ENCODE peak calls at places on chromosomes 2 and 18, in five cellular contexts. W, Z, A, X and L are unnamed samples.

GRCh38 chr2:46847185-46847710 is 68.4 kb downstream of the MCFD2 start:
- DNase-seq in W (peak), X (peak), A (peak), Z (no peak), L (peak)

GRCh38 chr2:8677646-8678592 is 3.9 kb upstream of the ID2 start:
- DNase-seq in X (peak), Z (peak), W (peak), A (peak), L (peak)

GRCh38 chr18:34222025-34222395 is 2.7 kb downstream of the NOL4 start:
- DNase-seq in Z (no peak), W (no peak), A (no peak), X (no peak), L (no peak)

GRCh38 chr18:45540146-45540545 is 75.1 kb upstream of the SLC14A2 start:
- DNase-seq in W (no peak), X (no peak), Z (no peak), A (no peak), L (no peak)

GRCh38 chr18:75172299-75173124 is 36.4 kb downstream of the PTGR3 start:
- DNase-seq in W (no peak), X (no peak), A (no peak), Z (no peak), L (no peak)

GRCh38 chr2:172248381-172249173 is 145.9 kb upstream of the DLX2 start:
- DNase-seq in W (no peak), Z (no peak), X (no peak), A (peak), L (no peak)

GRCh38 chr2:39570614-39571013 is 95.1 kb upstream of the TMEM178A start:
- DNase-seq in A (no peak), Z (no peak), X (no peak), W (no peak), L (no peak)

GRCh38 chr2:232432598-232433184 is 23.3 kb upstream of the ALPI start:
- DNase-seq in X (no peak), A (no peak), W (no peak), Z (no peak), L (no peak)

GRCh38 chr2:122988395-122989221 is 1036.5 kb upstream of the CNTNAP5 start:
- DNase-seq in X (no peak), Z (no peak), W (no peak), A (no peak), L (no peak)

GRCh38 chr2:127662937-127663565 is 12.3 kb downstream of the LIMS2 start:
- DNase-seq in W (no peak), X (peak), Z (no peak), A (no peak), L (no peak)

GRCh38 chr2:70643715-70644114 is 90.1 kb upstream of the TGFA start:
- DNase-seq in A (no peak), Z (peak), X (no peak), W (peak), L (no peak)